ENCODE peak calls at places on chromosomes 12 and 14, in seven cellular contexts. Y, O, B, U, N, L and I are unnamed samples. For H3K4me1 and H3K27me3, the result is how much of the 10 kb centered on the place peaks cover.

GRCh38 chr12:12468575-12468974 is 94.1 kb downstream of the DUSP16 start:
- DNase-seq in Y (no peak), O (no peak), B (no peak), U (no peak), N (no peak), L (no peak), I (no peak)

GRCh38 chr12:79690156-79690605 is 583 bp downstream of the PAWR start:
- DNase-seq in Y (no peak), O (peak), B (peak), U (no peak), N (peak), L (no peak), I (no peak)

GRCh38 chr12:111655356-111655755 is 30.4 kb downstream of the BRAP start:
- DNase-seq in Y (no peak), O (no peak), B (no peak), U (no peak), N (no peak), L (no peak), I (no peak)

GRCh38 chr12:118345355-118345754 is 27.4 kb downstream of the TAOK3 start:
- DNase-seq in Y (no peak), O (peak), B (no peak), U (no peak), N (no peak), L (no peak), I (no peak)

GRCh38 chr14:91140672-91141071 is 26.8 kb downstream of the DGLUCY start:
- DNase-seq in Y (no peak), O (peak), B (no peak), U (peak), N (no peak), L (no peak), I (no peak)

GRCh38 chr14:90521121-90521929 is 124.5 kb downstream of the CALM1 start:
- DNase-seq in Y (peak), O (peak), B (no peak), U (no peak), N (peak), L (no peak), I (peak)

GRCh38 chr14:63544641-63545234 is 1.6 kb upstream of the PPP2R5E start:
- DNase-seq in Y (no peak), O (no peak), B (peak), U (peak), N (no peak), L (no peak), I (no peak)

GRCh38 chr12:131077931-131078391 is 124.3 kb downstream of the ADGRD1 start:
- DNase-seq in Y (no peak), O (no peak), B (no peak), U (no peak), N (no peak), L (no peak), I (peak)

GRCh38 chr14:39276579-39277114 is 42.9 kb downstream of the MIA2 start:
- DNase-seq in Y (no peak), O (no peak), B (no peak), U (no peak), N (no peak), L (no peak), I (no peak)

GRCh38 chr14:80867091-80867490 is 74.4 kb downstream of the CEP128 start:
- DNase-seq in Y (no peak), O (no peak), B (peak), U (no peak), N (no peak), L (no peak), I (no peak)

GRCh38 chr12:75389061-75389460 is 1.8 kb upstream of the GLIPR1L2 start:
- DNase-seq in Y (no peak), O (no peak), B (peak), U (no peak), N (no peak), L (no peak), I (no peak)

GRCh38 chr12:107504503-107504885 is 181.1 kb upstream of the PWP1 start:
- DNase-seq in Y (no peak), O (no peak), B (no peak), U (no peak), N (no peak), L (no peak), I (no peak)

GRCh38 chr12:76311796-76312195 is 36.4 kb downstream of the BBS10 start:
- DNase-seq in Y (no peak), O (no peak), B (peak), U (no peak), N (no peak), L (no peak), I (no peak)

GRCh38 chr12:9118161-9118560 is 2.4 kb upstream of the A2M start:
- DNase-seq in Y (no peak), O (no peak), B (no peak), U (no peak), N (peak), L (no peak), I (peak)

GRCh38 chr14:93090826-93091583 is 24.7 kb downstream of the ITPK1 start:
- DNase-seq in Y (peak), O (no peak), B (no peak), U (no peak), N (no peak), L (no peak), I (no peak)

GRCh38 chr12:5518584-5519365 is 86.9 kb downstream of the NTF3 start:
- DNase-seq in Y (no peak), O (no peak), B (no peak), U (no peak), N (no peak), L (no peak), I (no peak)

GRCh38 chr14:87805315-87805723 is 187.7 kb downstream of the GALC start:
- DNase-seq in Y (no peak), O (no peak), B (no peak), U (no peak), N (no peak), L (no peak), I (peak)

GRCh38 chr14:69132513-69133181 is 20.3 kb downstream of the DCAF5 start:
- DNase-seq in Y (no peak), O (no peak), B (no peak), U (no peak), N (no peak), L (no peak), I (no peak)

GRCh38 chr12:34398366-34398705 is 376.0 kb downstream of the ALG10 start:
- DNase-seq in Y (peak), O (no peak), B (no peak), U (no peak), N (peak), L (peak), I (peak)

GRCh38 chr12:44422559-44422958 is 453.6 kb downstream of the NELL2 start:
- DNase-seq in Y (no peak), O (no peak), B (no peak), U (no peak), N (no peak), L (no peak), I (no peak)

GRCh38 chr12:55713721-55714120 is 2.1 kb upstream of the BLOC1S1 start:
- DNase-seq in Y (no peak), O (no peak), B (peak), U (peak), N (no peak), L (no peak), I (no peak)

GRCh38 chr14:75626857-75627256 is 33.8 kb downstream of the ERG28 start:
- DNase-seq in Y (no peak), O (no peak), B (no peak), U (peak), N (no peak), L (no peak), I (no peak)

GRCh38 chr12:96170328-96170727 is 23.8 kb upstream of the ELK3 start:
- DNase-seq in Y (no peak), O (no peak), B (no peak), U (no peak), N (no peak), L (no peak), I (no peak)

GRCh38 chr14:104708606-104709268 is 15.3 kb upstream of the ADSS1 start:
- DNase-seq in Y (peak), O (peak), B (peak), U (peak), N (peak), L (peak), I (peak)

GRCh38 chr12:19945559-19946485 is 422.5 kb upstream of the PDE3A start:
- DNase-seq in Y (no peak), O (no peak), B (peak), U (peak), N (no peak), L (no peak), I (no peak)

GRCh38 chr12:64452559-64453329 is 824 bp downstream of the TBK1 start:
- DNase-seq in Y (no peak), O (peak), B (peak), U (peak), N (no peak), L (no peak), I (no peak)

GRCh38 chr12:104223599-104224168 is 8.1 kb downstream of the TXNRD1 start:
- DNase-seq in Y (no peak), O (no peak), B (no peak), U (no peak), N (no peak), L (no peak), I (no peak)

GRCh38 chr14:55603401-55603953 is 23.5 kb downstream of the KTN1 start:
- DNase-seq in Y (no peak), O (no peak), B (no peak), U (no peak), N (no peak), L (no peak), I (no peak)

GRCh38 chr14:55604467-55604866 is 24.5 kb downstream of the KTN1 start:
- DNase-seq in Y (no peak), O (no peak), B (no peak), U (no peak), N (no peak), L (no peak), I (no peak)

GRCh38 chr14:55599250-55599879 is 19.4 kb downstream of the KTN1 start:
- DNase-seq in Y (no peak), O (no peak), B (no peak), U (no peak), N (peak), L (no peak), I (peak)

GRCh38 chr14:55604900-55605418 is 25.0 kb downstream of the KTN1 start:
- DNase-seq in Y (no peak), O (no peak), B (no peak), U (no peak), N (no peak), L (no peak), I (no peak)

GRCh38 chr14:55600784-55601561 is 21.0 kb downstream of the KTN1 start:
- DNase-seq in Y (no peak), O (no peak), B (peak), U (peak), N (no peak), L (no peak), I (no peak)
- H3K4me1 ChIP-seq in Y (under half), O (under half), B (under half), U (under half), N (under half), L (under half), I (under half)

GRCh38 chr14:24052656-24053547 is 1.1 kb downstream of the CARMIL3 start:
- DNase-seq in Y (no peak), O (no peak), B (no peak), U (no peak), N (no peak), L (no peak), I (no peak)

GRCh38 chr14:24054324-24054641 is 2.5 kb downstream of the CARMIL3 start:
- DNase-seq in Y (no peak), O (no peak), B (no peak), U (no peak), N (no peak), L (no peak), I (no peak)

GRCh38 chr14:24051162-24051788 is 534 bp upstream of the CARMIL3 start:
- DNase-seq in Y (no peak), O (peak), B (no peak), U (no peak), N (no peak), L (no peak), I (no peak)

GRCh38 chr14:24053548-24054323 is 1.9 kb downstream of the CARMIL3 start:
- DNase-seq in Y (no peak), O (no peak), B (no peak), U (no peak), N (no peak), L (no peak), I (peak)

GRCh38 chr14:24051789-24052655 is at the start of gene CARMIL3:
- DNase-seq in Y (peak), O (peak), B (peak), U (peak), N (peak), L (peak), I (peak)
- H3K27me3 ChIP-seq in Y (under half), O (under half), B (under half), U (under half), N (under half), L (under half), I (under half)

GRCh38 chr12:47316609-47317049 is 236.9 kb upstream of the AMIGO2 start:
- DNase-seq in Y (no peak), O (no peak), B (no peak), U (peak), N (no peak), L (no peak), I (no peak)
- H3K4me3 ChIP-seq in Y (no peak), O (no peak), B (no peak), U (no peak), N (no peak), L (no peak), I (no peak)

GRCh38 chr12:50515587-50515986 is 10.8 kb downstream of the DIP2B start:
- DNase-seq in Y (no peak), O (no peak), B (no peak), U (no peak), N (no peak), L (no peak), I (no peak)
- H3K4me1 ChIP-seq in Y (under half), O (under half), B (under half), U (under half), N (half or more), L (under half), I (under half)

DNA sequence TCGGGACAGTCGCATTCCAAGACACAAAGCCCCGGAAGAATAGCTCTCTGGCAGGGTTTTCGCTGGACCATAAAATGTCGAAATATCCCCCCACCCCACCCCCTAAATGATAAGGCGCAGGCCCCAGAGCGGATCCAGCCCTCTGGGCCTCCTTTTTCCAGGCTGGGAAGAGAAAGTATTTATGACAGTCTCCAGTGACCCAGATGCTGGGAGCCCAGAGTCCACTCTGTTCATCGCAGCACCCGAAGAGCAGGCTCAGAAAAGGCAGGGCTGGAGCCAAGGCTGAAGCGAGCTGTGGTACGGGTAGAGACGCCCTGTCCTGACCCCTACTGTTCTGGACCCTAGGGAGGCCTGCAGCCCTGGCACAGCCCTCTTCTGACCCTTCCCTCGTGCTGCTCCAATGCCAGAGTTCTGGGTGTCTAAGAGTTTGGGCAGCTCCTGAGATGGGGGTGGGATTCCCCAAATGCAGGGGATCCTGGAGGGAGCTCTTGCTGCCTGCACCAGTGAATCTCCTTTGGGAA is 2.0 kb upstream of the HOXC8 start:
- DNase-seq in Y (no peak), O (no peak), B (no peak), U (no peak), N (no peak), L (no peak), I (peak)
- H3K27me3 ChIP-seq in Y (under half), O (half or more), B (half or more), U (half or more), N (half or more), L (under half), I (under half)

GRCh38 chr12:114744285-114744684 is 60.3 kb upstream of the TBX3 start:
- DNase-seq in Y (no peak), O (no peak), B (no peak), U (no peak), N (no peak), L (no peak), I (no peak)

GRCh38 chr12:114743799-114744198 is 59.8 kb upstream of the TBX3 start:
- DNase-seq in Y (no peak), O (no peak), B (no peak), U (no peak), N (no peak), L (no peak), I (no peak)

GRCh38 chr12:114742363-114742762 is 58.4 kb upstream of the TBX3 start:
- DNase-seq in Y (no peak), O (peak), B (no peak), U (no peak), N (no peak), L (no peak), I (no peak)

GRCh38 chr12:114741940-114742339 is 58.0 kb upstream of the TBX3 start:
- DNase-seq in Y (no peak), O (no peak), B (no peak), U (no peak), N (no peak), L (no peak), I (no peak)

GRCh38 chr12:114743289-114743688 is 59.3 kb upstream of the TBX3 start:
- DNase-seq in Y (no peak), O (no peak), B (no peak), U (no peak), N (no peak), L (no peak), I (no peak)
- H3K4me3 ChIP-seq in Y (no peak), O (no peak), B (no peak), U (no peak), N (no peak), L (no peak), I (no peak)

GRCh38 chr12:49707127-49707811 is at the start of gene FMNL3:
- DNase-seq in Y (peak), O (peak), B (peak), U (peak), N (peak), L (peak), I (peak)
- H3K4me1 ChIP-seq in Y (under half), O (under half), B (under half), U (under half), N (under half), L (under half), I (under half)

DNA sequence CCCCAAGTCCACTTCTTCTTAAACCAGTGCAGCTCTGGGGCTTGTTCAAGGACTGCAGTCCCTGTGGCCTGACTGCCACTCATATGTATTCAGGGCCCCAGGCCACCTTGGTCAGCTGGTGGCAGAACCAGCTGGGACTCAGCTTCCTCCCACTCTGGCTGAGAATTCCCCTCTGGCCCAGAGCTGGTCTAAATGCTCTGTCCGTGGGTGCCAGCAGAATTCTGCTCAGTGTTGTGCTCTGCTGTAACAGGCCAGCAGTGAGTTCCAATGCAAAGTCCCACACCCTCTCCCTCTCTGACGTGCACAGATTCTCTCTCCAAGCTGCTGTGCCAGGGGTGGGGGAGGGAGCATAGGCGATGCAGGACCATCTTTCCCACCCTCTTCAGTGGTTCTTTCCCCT is 210.4 kb upstream of the RGS6 start:
- DNase-seq in Y (no peak), O (no peak), B (no peak), U (no peak), N (no peak), L (no peak), I (peak)
- H3K27me3 ChIP-seq in Y (under half), O (under half), B (under half), U (under half), N (under half), L (under half), I (under half)